ENCODE peak calls at places on chromosomes 2 and 18, in six cellular contexts. J is activated CD8-positive, alpha-beta memory T cell treated with anti-CD3 and anti-CD28 coated beads, Interleukin-2, amount 50 U/mL, for 48 hours; V is neuronal stem cell; Z is AG04450; R is LoVo; H is NCI-H345. C is an unnamed sample.

GRCh38 chr2:120988051-120988707 is 252.5 kb downstream of the GLI2 start:
- DNase-seq in V (no peak), R (no peak), Z (no peak), J (peak), H (no peak), C (no peak)

GRCh38 chr2:9837451-9837850 is 5.8 kb upstream of the TAF1B start:
- DNase-seq in R (no peak), V (no peak), J (no peak), Z (no peak), H (no peak), C (no peak)

GRCh38 chr2:111227716-111228141 is 107.0 kb downstream of the BCL2L11 start:
- DNase-seq in J (no peak), H (no peak), Z (peak), R (no peak), V (peak), C (no peak)

GRCh38 chr2:19785432-19785831 is 116.4 kb downstream of the TTC32 start:
- DNase-seq in H (no peak), R (no peak), V (no peak), J (no peak), Z (no peak), C (no peak)

GRCh38 chr2:112615051-112615450 is 30.6 kb downstream of the CHCHD5 start:
- DNase-seq in R (no peak), H (no peak), V (no peak), J (no peak), Z (no peak), C (no peak)

GRCh38 chr2:73503992-73504570 is 118.4 kb downstream of the ALMS1 start:
- DNase-seq in V (no peak), R (no peak), J (no peak), H (no peak), Z (no peak), C (no peak)

GRCh38 chr2:224927671-224928173 is 114.5 kb downstream of the DOCK10 start:
- DNase-seq in Z (peak), J (peak), V (no peak), R (no peak), H (no peak), C (no peak)

GRCh38 chr2:224369028-224369632 is 32.8 kb downstream of the FAM124B start:
- DNase-seq in Z (no peak), J (no peak), H (peak), V (peak), R (peak), C (no peak)

GRCh38 chr2:196987654-196988364 is 61.3 kb upstream of the PGAP1 start:
- DNase-seq in J (no peak), H (peak), R (peak), V (no peak), Z (peak), C (no peak)

GRCh38 chr2:27832396-27832795 is 57.8 kb downstream of the RBKS start:
- DNase-seq in H (no peak), R (no peak), V (no peak), J (no peak), Z (no peak), C (no peak)

GRCh38 chr2:51613-52012 is 5.3 kb upstream of the FAM110C start:
- DNase-seq in Z (no peak), R (no peak), J (no peak), H (no peak), V (no peak), C (no peak)

GRCh38 chr18:69689081-69689759 is 258.5 kb downstream of the CD226 start:
- DNase-seq in R (no peak), V (no peak), J (no peak), H (no peak), Z (no peak), C (no peak)

GRCh38 chr2:33525666-33526065 is 49.2 kb downstream of the RASGRP3 start:
- DNase-seq in H (no peak), V (no peak), Z (no peak), R (no peak), J (no peak), C (no peak)

GRCh38 chr2:235639387-235639786 is 145.5 kb downstream of the AGAP1 start:
- DNase-seq in Z (peak), J (no peak), R (no peak), H (no peak), V (no peak), C (no peak)

GRCh38 chr2:62042944-62043343 is 137.5 kb downstream of the COMMD1 start:
- DNase-seq in H (no peak), R (no peak), V (no peak), Z (no peak), J (no peak), C (no peak)

GRCh38 chr2:11621465-11621864 is 48.5 kb downstream of the NTSR2 start:
- DNase-seq in R (no peak), J (no peak), Z (no peak), H (no peak), V (no peak), C (no peak)

GRCh38 chr2:121699421-121700328 is 37.0 kb downstream of the NIFK start:
- DNase-seq in V (no peak), J (peak), Z (peak), R (peak), H (no peak), C (peak)

GRCh38 chr2:73232471-73233153 is 427 bp downstream of the PRADC1 start:
- DNase-seq in J (no peak), V (no peak), Z (no peak), H (no peak), R (no peak), C (no peak)

GRCh38 chr2:71668326-71669057 is 215.1 kb downstream of the DYSF start:
- DNase-seq in H (no peak), R (no peak), Z (no peak), V (no peak), J (peak), C (peak)

GRCh38 chr2:20512061-20512605 is 65.3 kb downstream of the RHOB start:
- DNase-seq in H (no peak), V (no peak), J (no peak), Z (no peak), R (no peak), C (no peak)

GRCh38 chr2:50347355-50348044 is 684.4 kb downstream of the NRXN1 start:
- DNase-seq in R (no peak), J (peak), H (no peak), Z (no peak), V (peak), C (no peak)

GRCh38 chr2:150557020-150557644 is 69.7 kb upstream of the RND3 start:
- DNase-seq in H (no peak), J (no peak), V (no peak), Z (no peak), R (no peak), C (no peak)

GRCh38 chr18:46035701-46036680 is 36.1 kb downstream of the PSTPIP2 start:
- DNase-seq in H (no peak), V (no peak), R (no peak), Z (no peak), J (no peak), C (no peak)

GRCh38 chr2:10331702-10332401 is 29.1 kb downstream of the HPCAL1 start:
- DNase-seq in H (peak), Z (no peak), R (no peak), V (no peak), J (peak), C (no peak)

GRCh38 chr2:85590950-85591349 is 4.6 kb upstream of the RNF181 start:
- DNase-seq in Z (no peak), H (no peak), J (no peak), V (no peak), R (no peak), C (no peak)

GRCh38 chr2:227545990-227546389 is 52.7 kb upstream of the SCYGR2 start:
- DNase-seq in J (no peak), H (peak), R (peak), Z (no peak), V (no peak), C (no peak)

GRCh38 chr2:135664623-135665068 is 77.0 kb upstream of the UBXN4 start:
- DNase-seq in Z (no peak), R (no peak), V (no peak), J (no peak), H (no peak), C (no peak)

GRCh38 chr2:22056621-22057132 is 932.9 kb downstream of the TDRD15 start:
- DNase-seq in H (no peak), V (no peak), J (no peak), Z (no peak), R (no peak), C (no peak)

GRCh38 chr2:237122214-237122666 is 36.6 kb downstream of the COPS8 start:
- DNase-seq in J (peak), H (peak), V (no peak), R (peak), Z (peak), C (peak)

GRCh38 chr18:55406374-55407045 is 181.5 kb downstream of the TCF4 start:
- DNase-seq in J (no peak), V (no peak), H (peak), R (no peak), Z (no peak), C (no peak)

C was measured in left lobe of liver.